ENCODE peak calls at places on chromosomes 2 and 18, in four cellular contexts. K is AG04449, D is midbrain, W is amygdala. X is an unnamed sample.

GRCh38 chr2:11499081-11499743 is 33.3 kb upstream of the E2F6 start:
- DNase-seq in D (peak; percentile 59), K (no peak), W (no peak), X (no peak)

GRCh38 chr18:74895686-74896085 is 298.0 kb downstream of the ZNF407 start:
- DNase-seq in W (no peak), D (no peak), K (no peak), X (no peak)

GRCh38 chr2:121161272-121161671 is 123.7 kb downstream of the TFCP2L1 start:
- DNase-seq in W (no peak), D (no peak), K (no peak), X (no peak)

GRCh38 chr2:29747786-29748470 is 173.5 kb downstream of the ALK start:
- DNase-seq in K (peak; percentile 85), W (no peak), D (no peak), X (no peak)

GRCh38 chr2:8627019-8627691 is 54.7 kb upstream of the ID2 start:
- DNase-seq in D (no peak), K (no peak), W (no peak), X (no peak)

GRCh38 chr2:233818639-233819621 is 35.4 kb downstream of the HJURP start:
- DNase-seq in K (no peak), W (no peak), D (no peak), X (no peak)

GRCh38 chr2:37619957-37620295 is 51.5 kb downstream of the CDC42EP3 start:
- DNase-seq in W (no peak), D (no peak), K (no peak), X (no peak)

GRCh38 chr2:206250041-206250897 is 24.2 kb upstream of the ZDBF2 start:
- DNase-seq in W (no peak), D (no peak), K (no peak), X (no peak)

GRCh38 chr2:170240629-170241028 is 62.7 kb downstream of the MYO3B start:
- DNase-seq in K (no peak), W (no peak), D (no peak), X (no peak)

GRCh38 chr18:71799016-71799673 is 745.0 kb downstream of the CBLN2 start:
- DNase-seq in K (no peak), W (no peak), D (no peak), X (no peak)

GRCh38 chr2:26754972-26755670 is 9.0 kb upstream of the SLC35F6 start:
- DNase-seq in D (no peak), W (no peak), K (no peak), X (peak; percentile 72)

GRCh38 chr2:140586379-140586778 is 1544.4 kb downstream of the LRP1B start:
- DNase-seq in D (no peak), K (no peak), W (no peak), X (no peak)

GRCh38 chr2:126863336-126864015 is 35.2 kb upstream of the TEX51 start:
- DNase-seq in D (no peak), K (no peak), W (no peak), X (no peak)

GRCh38 chr2:210113636-210114235 is 57.5 kb downstream of the KANSL1L start:
- DNase-seq in K (no peak), W (no peak), D (no peak), X (no peak)

GRCh38 chr2:174198846-174199564 is 49.3 kb downstream of the OLA1 start:
- DNase-seq in K (peak; percentile 38), W (no peak), D (no peak), X (no peak)

GRCh38 chr2:130332271-130333073 is 10.2 kb upstream of the IMP4 start:
- DNase-seq in W (peak; percentile 22), K (no peak), D (peak; percentile 61), X (peak; percentile 16)

GRCh38 chr2:149488719-149489440 is 98.7 kb downstream of the MMADHC start:
- DNase-seq in W (no peak), K (no peak), D (peak; percentile 47), X (no peak)

GRCh38 chr2:159960413-159960812 is 102.0 kb downstream of the PLA2R1 start:
- DNase-seq in K (peak; percentile 52), D (no peak), W (no peak), X (no peak)

GRCh38 chr2:240235149-240235803 is 94.8 kb upstream of the OTOS start:
- DNase-seq in W (no peak), D (no peak), K (no peak), X (no peak)

GRCh38 chr18:59502222-59502898 is 143.3 kb upstream of the LMAN1 start:
- DNase-seq in D (no peak), W (no peak), K (peak; percentile 77), X (no peak)